ENCODE peak calls at places on chromosome 2, in nine cellular contexts. X is skeletal muscle cell; C is ascending aorta; G is Right ventricle myocardium superior; Q is lung microvascular endothelial cell; L is fibroblast of the conjunctiva; U is naive thymus-derived CD8-positive, alpha-beta T cell; A is frontal cortex; D is IMR-90. B is an unnamed sample.

GRCh38 chr2:199798881-199799580 is 52.0 kb downstream of the FTCDNL1 start:
- DNase-seq in X (peak; percentile 51), C (no peak), G (no peak), Q (peak; percentile 16), L (no peak), U (no peak), A (peak; percentile 11), D (no peak), B (no peak)

GRCh38 chr2:199409705-199410104 is 48.0 kb downstream of the SATB2 start:
- DNase-seq in X (no peak), C (no peak), G (no peak), Q (no peak), L (no peak), U (no peak), A (no peak), D (peak; percentile 11), B (peak; percentile 24)

GRCh38 chr2:60033325-60033724 is 520.1 kb downstream of the BCL11A start:
- DNase-seq in X (no peak), C (no peak), G (no peak), Q (no peak), L (no peak), U (no peak), A (no peak), D (no peak), B (no peak)

GRCh38 chr2:64017811-64018714 is 1.2 kb downstream of the VPS54 start:
- DNase-seq in X (no peak), C (no peak), G (no peak), Q (peak; percentile 39), L (no peak), U (no peak), A (peak; percentile 22), D (peak; percentile 38), B (peak; percentile 55)

GRCh38 chr2:168272225-168272624 is 24.8 kb upstream of the STK39 start:
- DNase-seq in X (no peak), C (no peak), G (no peak), Q (no peak), L (no peak), U (no peak), A (no peak), D (no peak), B (no peak)

GRCh38 chr2:28108143-28108542 is 217.6 kb downstream of the BABAM2 start:
- DNase-seq in X (no peak), C (no peak), G (no peak), Q (no peak), L (no peak), U (no peak), A (no peak), D (no peak), B (peak; percentile 55)

GRCh38 chr2:85255456-85255812 is 72.4 kb downstream of the TGOLN2 start:
- DNase-seq in X (no peak), C (no peak), G (no peak), Q (no peak), L (no peak), U (no peak), A (no peak), D (no peak), B (no peak)

GRCh38 chr2:157627594-157628281 is 926 bp downstream of the ACVR1C start:
- DNase-seq in X (no peak), C (no peak), G (no peak), Q (peak; percentile 1), L (no peak), U (peak; percentile 64), A (peak; percentile 11), D (peak; percentile 3), B (peak; percentile 11)

GRCh38 chr2:44533508-44533907 is 171.8 kb downstream of the CAMKMT start:
- DNase-seq in X (no peak), C (no peak), G (no peak), Q (no peak), L (no peak), U (no peak), A (no peak), D (no peak), B (no peak)

GRCh38 chr2:10880586-10881321 is 31.0 kb upstream of the KCNF1 start:
- DNase-seq in X (no peak), C (no peak), G (no peak), Q (no peak), L (no peak), U (no peak), A (no peak), D (no peak), B (no peak)

GRCh38 chr2:224595518-224595917 is 10.4 kb upstream of the CUL3 start:
- DNase-seq in X (no peak), C (no peak), G (no peak), Q (no peak), L (no peak), U (no peak), A (no peak), D (no peak), B (no peak)

GRCh38 chr2:199484927-199485326 is 27.2 kb upstream of the SATB2 start:
- DNase-seq in X (no peak), C (no peak), G (no peak), Q (no peak), L (no peak), U (no peak), A (no peak), D (no peak), B (no peak)

GRCh38 chr2:29323301-29323700 is 208.1 kb downstream of the CLIP4 start:
- DNase-seq in X (no peak), C (no peak), G (no peak), Q (no peak), L (no peak), U (no peak), A (no peak), D (no peak), B (no peak)

GRCh38 chr2:207202645-207203044 is 36.9 kb upstream of the KLF7 start:
- DNase-seq in X (no peak), C (no peak), G (no peak), Q (peak; percentile 37), L (no peak), U (no peak), A (no peak), D (peak; percentile 53), B (peak; percentile 46)

GRCh38 chr2:3267549-3267867 is 110.1 kb downstream of the EIPR1 start:
- DNase-seq in X (no peak), C (no peak), G (no peak), Q (no peak), L (no peak), U (no peak), A (no peak), D (no peak), B (no peak)

GRCh38 chr2:134773372-134774073 is 54.7 kb upstream of the TMEM163 start:
- DNase-seq in X (no peak), C (no peak), G (no peak), Q (peak; percentile 12), L (no peak), U (no peak), A (no peak), D (no peak), B (no peak)

GRCh38 chr2:236169151-236169721 is 1.1 kb upstream of the GBX2 start:
- DNase-seq in X (no peak), C (no peak), G (no peak), Q (no peak), L (no peak), U (no peak), A (no peak), D (no peak), B (no peak)

GRCh38 chr2:27715318-27716165 is 51.9 kb downstream of the SLC4A1AP start:
- DNase-seq in X (peak; percentile 43), C (peak; percentile 92), G (peak; percentile 78), Q (peak; percentile 55), L (no peak), U (no peak), A (peak; percentile 66), D (peak; percentile 69), B (peak; percentile 58)

GRCh38 chr2:120424274-120424796 is 78.4 kb downstream of the INHBB start:
- DNase-seq in X (no peak), C (peak; percentile 48), G (no peak), Q (no peak), L (no peak), U (no peak), A (no peak), D (no peak), B (no peak)

GRCh38 chr2:151111599-151112278 is 149.9 kb downstream of the RBM43 start:
- DNase-seq in X (peak; percentile 61), C (no peak), G (no peak), Q (no peak), L (peak; percentile 39), U (no peak), A (no peak), D (peak; percentile 93), B (peak; percentile 92)

GRCh38 chr2:99680946-99681345 is 191.1 kb upstream of the REV1 start:
- DNase-seq in X (peak; percentile 81), C (no peak), G (no peak), Q (no peak), L (peak; percentile 45), U (no peak), A (no peak), D (peak; percentile 82), B (peak; percentile 89)

GRCh38 chr2:112973156-112973555 is 4.7 kb upstream of the IL36G start:
- DNase-seq in X (no peak), C (no peak), G (no peak), Q (no peak), L (no peak), U (no peak), A (no peak), D (no peak), B (no peak)

GRCh38 chr2:172833898-172834297 is 98.3 kb downstream of the RAPGEF4 start:
- DNase-seq in X (no peak), C (no peak), G (no peak), Q (peak; percentile 20), L (no peak), U (no peak), A (no peak), D (peak; percentile 64), B (peak; percentile 73)

GRCh38 chr2:172012688-172013358 is 13.1 kb downstream of the METAP1D start:
- DNase-seq in X (no peak), C (no peak), G (no peak), Q (no peak), L (no peak), U (no peak), A (no peak), D (no peak), B (no peak)

GRCh38 chr2:235659767-235660322 is 166.0 kb downstream of the AGAP1 start:
- DNase-seq in X (peak; percentile 68), C (no peak), G (no peak), Q (no peak), L (no peak), U (no peak), A (no peak), D (peak; percentile 93), B (peak; percentile 88)

GRCh38 chr2:101697794-101698418 is 399 bp downstream of the MAP4K4 start:
- DNase-seq in X (no peak), C (no peak), G (no peak), Q (peak; percentile 44), L (no peak), U (no peak), A (no peak), D (no peak), B (no peak)

GRCh38 chr2:120132190-120132589 is 91.0 kb downstream of the TMEM185B start:
- DNase-seq in X (no peak), C (no peak), G (no peak), Q (peak; percentile 68), L (no peak), U (no peak), A (no peak), D (peak; percentile 82), B (peak; percentile 71)

GRCh38 chr2:100058014-100058310 is 84.4 kb downstream of the AFF3 start:
- DNase-seq in X (no peak), C (no peak), G (no peak), Q (no peak), L (no peak), U (no peak), A (no peak), D (peak; percentile 49), B (no peak)

GRCh38 chr2:42736598-42737322 is 27.2 kb downstream of the OXER1 start:
- DNase-seq in X (no peak), C (no peak), G (no peak), Q (no peak), L (no peak), U (no peak), A (no peak), D (no peak), B (no peak)

GRCh38 chr2:26488463-26489212 is 10.7 kb upstream of the OTOF start:
- DNase-seq in X (no peak), C (no peak), G (no peak), Q (no peak), L (no peak), U (no peak), A (no peak), D (no peak), B (no peak)

GRCh38 chr2:86038291-86039081 is 67.2 kb downstream of the POLR1A start:
- DNase-seq in X (no peak), C (peak; percentile 76), G (no peak), Q (no peak), L (no peak), U (peak; percentile 92), A (no peak), D (no peak), B (peak; percentile 85)

B was measured in fibroblast of mammary gland.